ENCODE peak calls at places on chromosomes 3 and 15, in seven cellular contexts. S, M, F, W, D, Z and O are unnamed samples.

GRCh38 chr3:42701371-42702065 is 1.1 kb downstream of the HHATL start:
- DNase-seq in W (peak), D (no peak), S (no peak), Z (peak), M (peak), F (no peak), O (peak)

GRCh38 chr3:58059349-58060321 is 51.4 kb downstream of the FLNB start:
- DNase-seq in M (peak), Z (no peak), S (no peak), W (no peak), D (peak), F (peak), O (no peak)

GRCh38 chr15:82139823-82140268 is 94.0 kb upstream of the MEX3B start:
- DNase-seq in Z (no peak), M (peak), F (no peak), S (no peak), D (peak), W (no peak), O (no peak)

GRCh38 chr3:159853506-159853864 is 135.2 kb upstream of the IL12A start:
- DNase-seq in Z (no peak), D (no peak), M (no peak), F (no peak), W (no peak), S (no peak), O (no peak)

GRCh38 chr3:18438586-18438985 is 13.4 kb upstream of the SATB1 start:
- DNase-seq in W (no peak), M (no peak), S (no peak), Z (no peak), F (peak), D (no peak), O (no peak)

GRCh38 chr3:32837789-32838188 is 20.0 kb downstream of the TRIM71 start:
- DNase-seq in W (no peak), S (no peak), D (no peak), M (no peak), Z (no peak), F (no peak), O (peak)

GRCh38 chr15:53307952-53308624 is 451.4 kb downstream of the WDR72 start:
- DNase-seq in S (no peak), D (no peak), F (no peak), M (no peak), Z (no peak), W (no peak), O (no peak)

GRCh38 chr3:43490640-43491185 is 131.1 kb downstream of the ANO10 start:
- DNase-seq in D (no peak), W (no peak), F (no peak), S (no peak), M (no peak), Z (no peak), O (no peak)

GRCh38 chr3:4984511-4984864 is 5.3 kb downstream of the BHLHE40 start:
- DNase-seq in F (no peak), W (no peak), Z (no peak), S (no peak), M (peak), D (no peak), O (no peak)

GRCh38 chr15:68427366-68427765 is 4.6 kb downstream of the ITGA11 start:
- DNase-seq in F (peak), S (no peak), W (no peak), Z (no peak), D (no peak), M (no peak), O (peak)

GRCh38 chr3:133661454-133662255 is at the start of gene TOPBP1:
- DNase-seq in S (peak), W (peak), M (peak), D (peak), F (peak), Z (peak), O (peak)

GRCh38 chr3:133659806-133660205 is 1.9 kb downstream of the TOPBP1 start:
- DNase-seq in F (no peak), W (no peak), M (no peak), S (no peak), Z (no peak), D (no peak), O (no peak)

GRCh38 chr3:133663569-133664313 is 2.0 kb upstream of the TOPBP1 start:
- DNase-seq in Z (peak), M (peak), S (no peak), W (no peak), F (no peak), D (peak), O (no peak)

GRCh38 chr3:133667118-133667517 is 5.4 kb upstream of the TOPBP1 start:
- DNase-seq in F (no peak), M (no peak), Z (no peak), S (no peak), W (no peak), D (no peak), O (no peak)

DNA sequence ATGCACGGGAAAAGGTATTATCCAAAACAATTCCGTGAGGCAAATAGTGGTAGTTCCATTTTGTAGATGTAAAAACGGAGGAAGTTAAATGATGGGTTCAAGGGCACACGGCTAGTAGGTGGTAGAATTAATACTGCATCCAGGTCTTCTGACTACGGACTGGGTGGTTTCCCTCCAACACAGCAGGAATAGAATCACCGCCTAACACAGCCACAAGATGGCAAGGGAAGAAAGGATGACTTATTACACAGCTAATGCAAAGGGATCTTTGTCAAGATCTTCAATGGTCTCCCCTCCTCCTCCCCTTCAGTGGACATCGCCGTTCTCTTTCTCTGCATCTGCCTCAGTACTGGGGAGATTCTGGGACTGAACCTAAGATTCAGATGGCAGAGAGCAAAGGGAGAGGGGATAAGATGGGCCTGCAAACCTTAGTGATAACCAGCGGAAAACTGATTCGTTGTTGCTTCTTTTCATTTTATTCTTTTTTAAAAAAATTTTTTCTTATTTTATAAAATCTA is 574 bp upstream of the TOPBP1 start:
- DNase-seq in M (peak), S (no peak), F (no peak), D (peak), W (no peak), Z (peak), O (no peak)
- TF ChIP-seq CTCF in M (peak), S (no peak), F (no peak), D (peak), W (no peak), Z (no peak), O (no peak)

DNA sequence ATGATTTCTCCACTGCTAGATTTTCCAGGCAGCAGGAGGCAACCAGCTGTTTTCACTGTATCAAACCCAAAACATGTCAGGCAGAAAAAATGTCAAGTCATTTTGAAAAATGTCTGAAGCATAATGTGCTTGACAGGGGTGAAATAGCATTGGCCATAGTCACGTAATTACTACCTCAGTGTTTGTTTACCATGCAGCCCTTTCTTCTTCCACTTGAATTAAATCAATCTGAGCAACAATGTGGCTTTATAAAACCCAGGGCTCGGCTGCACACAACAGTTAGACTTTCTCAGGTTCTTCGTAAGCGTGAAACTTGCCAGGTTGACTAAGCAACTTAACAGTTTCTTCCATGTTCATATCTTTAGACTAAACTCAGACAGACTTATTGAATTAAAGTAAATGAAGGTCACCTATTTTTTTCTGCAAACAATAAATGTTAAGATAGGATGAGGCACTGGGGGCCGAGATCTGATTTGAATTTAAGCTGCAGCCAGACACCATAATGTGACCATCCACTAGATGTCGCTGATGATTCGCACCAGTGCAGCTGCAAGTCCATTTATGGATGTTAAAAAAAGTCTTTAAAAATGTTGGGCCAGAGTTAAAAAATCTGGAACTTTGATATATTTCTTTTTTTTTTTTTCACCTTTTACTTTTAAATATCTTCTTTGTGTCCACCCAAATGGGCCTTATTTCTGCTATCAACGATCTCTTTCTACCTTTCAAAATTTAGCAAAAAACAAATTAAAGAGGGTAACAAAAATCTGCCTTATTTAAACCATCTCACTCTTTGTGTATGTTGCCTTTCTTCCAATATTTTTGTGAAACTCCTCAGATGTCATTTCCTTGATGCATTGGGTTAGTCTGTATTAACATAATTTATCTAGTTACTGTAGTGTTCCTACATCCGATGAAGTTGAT is 305.9 kb downstream of the CACNA2D3 start:
- DNase-seq in M (peak), S (no peak), Z (peak), W (no peak), F (no peak), D (peak), O (peak)
- TF ChIP-seq CTCF in M (peak), S (peak), Z (peak), W (peak), F (peak), D (peak), O (no peak)

DNA sequence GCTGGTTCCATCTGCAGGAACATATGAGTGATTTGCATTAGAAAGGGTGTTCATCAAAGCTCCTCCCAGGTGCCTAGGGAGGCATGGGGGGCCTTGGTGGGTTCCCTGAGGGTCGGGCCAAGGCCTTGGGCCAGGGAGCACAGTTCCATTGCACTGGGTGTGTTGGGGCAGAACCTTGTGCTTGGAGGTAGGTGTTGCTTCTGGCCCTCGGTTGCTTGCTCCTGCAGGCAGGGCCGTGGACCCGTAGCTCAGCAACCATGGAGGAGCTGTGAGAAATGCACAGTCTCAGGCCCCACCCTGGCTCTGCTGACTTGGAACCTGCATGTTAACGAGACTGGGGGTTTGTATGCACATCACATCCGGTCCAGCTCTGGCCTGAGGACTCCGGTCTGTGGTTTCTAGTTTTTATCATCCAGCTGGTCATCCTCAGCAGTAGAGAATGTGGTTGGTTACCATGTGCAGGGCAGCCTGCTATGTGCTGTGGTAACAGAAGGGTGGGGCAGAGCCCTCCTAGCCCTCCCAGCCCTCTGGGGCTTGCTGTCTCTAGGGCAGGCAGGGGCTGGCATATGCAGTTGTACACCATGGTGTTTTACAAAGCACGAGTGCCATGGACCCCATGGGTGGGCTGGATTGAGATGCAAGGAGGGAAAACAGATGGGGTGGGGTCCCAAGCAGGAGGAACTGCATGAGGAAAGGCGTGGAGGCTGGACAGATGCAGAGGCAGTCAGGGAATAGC is 70.1 kb downstream of the APBA2 start:
- DNase-seq in Z (no peak), S (no peak), W (no peak), F (no peak), M (peak), D (peak), O (no peak)
- TF ChIP-seq CTCF in Z (no peak), S (no peak), W (no peak), F (no peak), M (no peak), D (no peak), O (no peak)

GRCh38 chr15:65962187-65962586 is 92.9 kb downstream of the RAB11A start:
- DNase-seq in Z (no peak), M (peak), F (no peak), D (no peak), S (no peak), W (no peak), O (no peak)
- TF ChIP-seq CTCF in Z (no peak), M (no peak), F (no peak), D (no peak), S (no peak), W (peak), O (no peak)

DNA sequence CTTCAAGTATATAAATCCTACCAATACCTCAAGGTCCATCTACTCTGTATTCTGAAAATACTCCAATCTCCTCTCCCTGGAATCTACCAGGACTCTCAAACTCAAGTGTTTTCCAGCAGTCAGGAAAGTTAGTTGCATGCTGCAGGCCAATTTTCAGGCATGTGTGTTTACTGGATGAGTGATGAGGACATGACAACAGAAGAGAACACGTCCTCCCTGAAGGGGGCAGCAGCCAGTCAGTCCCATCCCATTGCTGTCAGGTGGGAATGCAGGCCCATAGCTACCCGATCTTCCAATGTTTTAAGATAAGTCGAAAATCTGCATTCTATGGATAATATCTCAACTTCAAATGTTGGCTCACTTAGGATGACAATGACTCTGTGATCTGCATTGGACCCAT is 496.2 kb downstream of the FHIT start:
- DNase-seq in W (no peak), M (no peak), S (no peak), D (no peak), F (no peak), Z (peak), O (no peak)
- TF ChIP-seq CTCF in W (peak), M (no peak), S (no peak), D (peak), F (no peak), Z (peak), O (no peak)

GRCh38 chr15:85582076-85582718 is 201.8 kb downstream of the AKAP13 start:
- DNase-seq in W (no peak), F (no peak), Z (no peak), M (peak), S (no peak), D (no peak), O (peak)

GRCh38 chr15:85579011-85579701 is 198.8 kb downstream of the AKAP13 start:
- DNase-seq in F (no peak), M (no peak), W (peak), Z (peak), S (no peak), D (no peak), O (no peak)

GRCh38 chr15:85581495-85581894 is 201.1 kb downstream of the AKAP13 start:
- DNase-seq in F (peak), W (peak), Z (no peak), D (no peak), S (no peak), M (peak), O (peak)

GRCh38 chr15:85579957-85580694 is 199.7 kb downstream of the AKAP13 start:
- DNase-seq in W (peak), Z (no peak), D (no peak), S (no peak), M (peak), F (no peak), O (peak)

DNA sequence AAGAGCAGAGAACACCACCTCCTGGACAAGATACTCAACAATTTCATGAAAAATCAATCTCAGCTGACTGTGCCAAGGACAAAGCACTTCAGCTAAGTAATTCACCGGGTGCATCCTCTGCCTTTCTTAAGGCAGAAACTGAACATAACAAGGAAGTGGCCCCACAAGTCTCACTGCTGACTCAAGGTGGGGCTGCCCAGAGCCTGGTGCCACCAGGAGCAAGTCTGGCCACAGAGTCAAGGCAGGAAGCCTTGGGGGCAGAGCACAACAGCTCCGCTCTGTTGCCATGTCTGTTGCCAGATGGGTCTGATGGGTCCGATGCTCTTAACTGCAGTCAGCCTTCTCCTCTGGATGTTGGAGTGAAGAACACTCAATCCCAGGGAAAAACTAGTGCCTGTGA is 200.5 kb downstream of the AKAP13 start:
- DNase-seq in M (no peak), F (no peak), S (no peak), W (peak), D (no peak), Z (no peak), O (no peak)
- TF ChIP-seq CTCF in M (no peak), F (no peak), S (no peak), W (no peak), D (no peak), Z (no peak), O (no peak)

GRCh38 chr15:71226536-71227455 is 111.5 kb downstream of the THSD4 start:
- DNase-seq in S (no peak), W (no peak), F (no peak), M (no peak), D (no peak), Z (no peak), O (no peak)
- TF ChIP-seq CTCF in S (no peak), W (no peak), F (no peak), M (no peak), D (no peak), Z (no peak), O (no peak)

DNA sequence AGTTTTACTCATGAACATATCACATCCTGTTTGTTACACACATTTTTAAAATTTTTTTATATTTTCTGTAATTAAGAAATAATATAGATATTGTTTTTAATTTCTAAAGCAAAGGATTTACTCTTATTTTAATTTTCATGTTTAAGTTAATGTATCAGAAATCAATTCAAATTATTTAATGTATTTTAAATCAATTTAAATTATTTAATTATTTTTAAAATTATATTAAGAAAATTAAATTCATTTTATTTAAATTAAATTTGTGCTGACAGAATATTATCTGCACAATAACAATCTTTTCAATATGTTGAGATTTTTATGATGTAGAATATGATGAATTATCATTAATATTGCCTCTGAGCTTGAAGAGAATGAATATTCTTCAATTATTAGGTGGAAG is 681.2 kb upstream of the ALCAM start:
- DNase-seq in F (no peak), W (no peak), D (no peak), Z (no peak), M (no peak), S (no peak), O (no peak)
- TF ChIP-seq CTCF in F (no peak), W (no peak), D (no peak), Z (no peak), M (no peak), S (no peak), O (no peak)

GRCh38 chr3:17118771-17119170 is 234.0 kb downstream of the PLCL2 start:
- DNase-seq in M (no peak), Z (no peak), F (peak), S (no peak), D (no peak), W (no peak), O (no peak)

GRCh38 chr3:17120115-17120514 is 235.4 kb downstream of the PLCL2 start:
- DNase-seq in W (no peak), S (no peak), M (no peak), Z (no peak), F (no peak), D (no peak), O (no peak)

GRCh38 chr3:17115186-17115585 is 230.4 kb downstream of the PLCL2 start:
- DNase-seq in S (no peak), Z (no peak), F (no peak), M (peak), D (peak), W (no peak), O (no peak)

GRCh38 chr3:17119198-17120072 is 234.7 kb downstream of the PLCL2 start:
- DNase-seq in W (no peak), F (no peak), D (no peak), M (no peak), Z (no peak), S (no peak), O (peak)

GRCh38 chr3:17116007-17116659 is 231.4 kb downstream of the PLCL2 start:
- DNase-seq in S (no peak), W (no peak), Z (no peak), M (no peak), D (no peak), F (no peak), O (no peak)
- TF ChIP-seq CTCF in S (no peak), W (no peak), Z (no peak), M (no peak), D (no peak), F (no peak), O (no peak)